ENCODE peak calls at places on chromosome X, in six cellular contexts. P is H1, F is SK-N-SH, O is HepG2, J is K562, H is GM12878. X is an unnamed sample.

GRCh38 chrX:47628980-47629379 is 750 bp downstream of the CFP start:
- DNase-seq in P (no peak), F (no peak), O (no peak), J (peak), H (no peak), X (no peak)

GRCh38 chrX:13902406-13902805 is 85.5 kb upstream of the GPM6B start:
- DNase-seq in P (no peak), F (no peak), O (no peak), J (no peak), H (no peak), X (no peak)

GRCh38 chrX:43552166-43552565 is 103.9 kb upstream of the MAOA start:
- DNase-seq in P (no peak), F (no peak), O (peak), J (peak), H (no peak), X (no peak)

GRCh38 chrX:107626481-107626880 is 1.8 kb upstream of the PRPS1 start:
- DNase-seq in P (no peak), F (no peak), O (no peak), J (peak), H (no peak), X (no peak)

GRCh38 chrX:33183366-33183765 is 28.0 kb downstream of the DMD start:
- DNase-seq in P (no peak), F (peak), O (no peak), J (no peak), H (no peak), X (no peak)

GRCh38 chrX:124435616-124436015 is 89.3 kb downstream of the SH2D1A start:
- DNase-seq in P (no peak), F (no peak), O (no peak), J (no peak), H (no peak), X (no peak)

GRCh38 chrX:148555101-148555500 is 54.7 kb downstream of the AFF2 start:
- DNase-seq in P (no peak), F (no peak), O (no peak), J (no peak), H (no peak), X (no peak)

GRCh38 chrX:134908235-134908834 is 82.5 kb upstream of the SMIM10 start:
- DNase-seq in P (no peak), F (peak), O (no peak), J (peak), H (no peak), X (peak)

GRCh38 chrX:102546818-102547493 is 30.4 kb upstream of the TMSB15A start:
- DNase-seq in P (peak), F (peak), O (no peak), J (no peak), H (no peak), X (no peak)

GRCh38 chrX:13377537-13377936 is 57.7 kb upstream of the ATXN3L start:
- DNase-seq in P (no peak), F (peak), O (no peak), J (peak), H (no peak), X (no peak)

GRCh38 chrX:43861750-43862149 is 20.5 kb downstream of the MAOB start:
- DNase-seq in P (no peak), F (no peak), O (peak), J (no peak), H (no peak), X (no peak)

DNA sequence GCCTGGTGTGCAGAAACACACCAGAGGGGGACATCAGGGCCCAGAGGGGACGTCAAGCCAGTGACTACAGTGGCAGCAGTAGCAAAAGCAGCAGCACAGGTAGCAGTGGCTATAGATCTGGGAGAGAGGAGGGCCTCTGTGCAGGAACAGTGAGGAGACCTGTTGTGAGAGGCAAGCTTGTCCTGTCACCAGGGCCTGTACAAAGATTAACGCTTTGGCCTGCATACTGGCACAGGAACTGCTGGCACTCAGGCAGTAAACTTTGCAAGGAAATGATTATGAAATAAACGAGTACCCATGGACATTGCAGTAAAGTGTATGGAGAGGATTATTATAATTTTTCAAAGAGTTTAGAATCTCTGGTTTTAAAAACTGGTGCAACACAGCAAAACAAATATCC is 5.5 kb upstream of the PHF8 start:
- DNase-seq in P (no peak), F (no peak), O (no peak), J (no peak), H (no peak), X (no peak)
- H3K27ac ChIP-seq in P (no peak), F (no peak), O (no peak), J (no peak), H (no peak), X (peak)

DNA sequence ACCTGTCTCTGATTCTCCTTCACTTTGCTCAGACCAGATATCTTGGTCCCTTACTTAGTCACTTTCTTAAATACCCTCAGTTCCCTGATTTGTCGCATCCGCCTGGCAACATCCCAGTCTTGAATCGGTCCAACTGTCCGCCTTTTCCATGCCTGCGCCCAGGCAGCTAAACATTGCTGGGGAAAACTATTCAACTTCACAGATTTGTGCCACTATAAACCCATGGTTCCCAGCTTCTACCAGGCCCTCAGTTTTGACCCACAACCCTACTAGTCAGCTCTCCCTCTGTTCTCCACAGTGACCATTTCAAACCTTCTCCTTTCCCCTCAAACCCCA is 451 bp upstream of the FGD1 start:
- DNase-seq in P (no peak), F (no peak), O (no peak), J (no peak), H (no peak), X (no peak)
- H3K4me3 ChIP-seq in P (peak), F (peak), O (no peak), J (no peak), H (no peak), X (no peak)

DNA sequence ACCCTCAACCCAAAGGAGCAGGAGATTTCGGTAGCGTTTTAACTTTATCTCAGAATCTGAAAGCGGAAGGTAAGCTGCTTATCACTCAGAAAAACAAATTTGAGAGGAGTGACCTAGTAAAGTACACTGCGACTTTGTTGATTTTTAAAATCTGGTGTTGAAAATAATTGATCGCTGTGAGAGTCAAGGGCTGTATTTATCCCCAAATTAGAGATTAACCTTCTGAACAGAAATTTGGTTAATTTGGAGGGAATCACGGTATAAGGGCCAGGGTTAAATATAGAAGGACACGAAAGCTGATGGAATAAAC is 212 bp downstream of the CLCN4 start:
- DNase-seq in P (no peak), F (no peak), O (no peak), J (no peak), H (no peak), X (no peak)
- TF ChIP-seq GABPA in P (no peak), F (no peak), O (no peak), J (no peak), H (no peak), X (no peak)

DNA sequence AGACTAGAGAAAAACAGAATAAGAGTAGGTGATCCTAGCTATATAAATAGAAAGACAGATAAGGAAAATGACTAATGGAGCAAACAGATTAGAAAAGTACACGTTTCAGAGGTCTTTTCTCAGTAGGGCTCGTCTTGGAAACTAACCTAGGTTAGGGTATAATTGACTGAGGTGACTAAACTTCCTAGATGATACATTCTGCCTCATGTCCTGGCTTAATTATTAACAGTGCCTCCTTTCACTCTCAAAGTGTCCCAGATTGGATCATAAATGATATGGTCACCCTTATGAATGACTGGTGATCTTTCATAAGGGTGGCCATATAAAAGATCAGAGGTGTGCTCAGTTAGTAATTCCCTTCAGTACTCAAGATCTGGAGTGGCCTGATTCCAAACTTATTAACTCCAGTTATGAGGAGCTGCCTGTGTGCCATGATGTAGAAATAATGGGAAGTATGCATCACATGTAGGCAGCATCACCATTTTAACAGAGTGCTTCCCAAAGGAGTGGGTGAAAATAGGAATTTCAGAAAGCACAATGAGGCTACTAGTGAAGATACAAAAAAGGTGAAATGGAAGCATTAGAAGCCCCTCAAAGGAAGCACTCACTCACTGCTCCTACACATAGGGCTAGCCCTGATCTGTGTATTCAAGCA is 14.7 kb upstream of the GRIA3 start:
- DNase-seq in P (no peak), F (no peak), O (peak), J (no peak), H (no peak), X (no peak)
- H3K27ac ChIP-seq in P (no peak), F (no peak), O (no peak), J (peak), H (no peak), X (no peak)

GRCh38 chrX:74922922-74923321 is 2.3 kb downstream of the NEXMIF start:
- DNase-seq in P (no peak), F (no peak), O (no peak), J (no peak), H (peak), X (peak)

GRCh38 chrX:74924449-74925209 is 623 bp downstream of the NEXMIF start:
- DNase-seq in P (peak), F (peak), O (no peak), J (no peak), H (no peak), X (no peak)

GRCh38 chrX:74925210-74926088 is at the start of gene NEXMIF:
- DNase-seq in P (peak), F (peak), O (peak), J (no peak), H (no peak), X (peak)

GRCh38 chrX:74923942-74924448 is 1.3 kb downstream of the NEXMIF start:
- DNase-seq in P (no peak), F (peak), O (no peak), J (no peak), H (no peak), X (no peak)
- H3K4me3 ChIP-seq in P (peak), F (peak), O (no peak), J (no peak), H (peak), X (no peak)

GRCh38 chrX:129808829-129809745 is 29.3 kb downstream of the SASH3 start:
- DNase-seq in P (no peak), F (no peak), O (no peak), J (no peak), H (no peak), X (no peak)

GRCh38 chrX:129813662-129814061 is 30.0 kb downstream of the ZDHHC9 start:
- DNase-seq in P (no peak), F (no peak), O (no peak), J (no peak), H (no peak), X (no peak)

DNA sequence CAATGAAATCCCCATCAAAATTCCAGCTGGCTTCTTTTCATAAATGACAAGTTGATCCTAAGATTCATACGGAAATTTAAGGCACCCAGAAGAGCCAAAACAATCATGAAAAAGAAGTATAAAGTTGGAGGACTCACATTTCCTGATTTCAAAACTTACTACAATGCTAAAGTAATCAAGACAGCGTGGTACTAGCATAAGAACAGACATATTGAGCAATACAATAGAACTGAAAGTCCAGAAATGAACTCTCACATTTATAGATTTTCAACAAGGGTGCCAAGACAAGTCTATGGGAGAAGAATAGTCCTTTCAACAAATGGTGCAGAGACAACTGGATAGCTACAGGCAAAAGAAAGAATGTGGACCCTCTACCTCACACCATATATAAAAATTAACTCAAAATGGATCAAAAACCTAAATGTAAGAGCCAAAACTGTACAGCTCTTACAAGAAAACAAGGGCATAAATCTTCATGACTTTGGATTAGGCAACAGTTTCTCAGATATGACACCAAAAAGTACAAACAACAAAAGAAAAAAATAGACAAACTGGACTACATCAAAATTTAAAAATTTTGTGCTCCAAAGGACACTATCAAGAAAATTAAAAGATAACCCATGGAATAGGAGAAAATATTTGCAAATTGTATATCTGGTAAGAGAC is 28.5 kb downstream of the SASH3 start:
- DNase-seq in P (no peak), F (no peak), O (no peak), J (no peak), H (no peak), X (no peak)
- TF ChIP-seq GABPA in P (no peak), F (no peak), O (no peak), J (no peak), H (no peak), X (no peak)

DNA sequence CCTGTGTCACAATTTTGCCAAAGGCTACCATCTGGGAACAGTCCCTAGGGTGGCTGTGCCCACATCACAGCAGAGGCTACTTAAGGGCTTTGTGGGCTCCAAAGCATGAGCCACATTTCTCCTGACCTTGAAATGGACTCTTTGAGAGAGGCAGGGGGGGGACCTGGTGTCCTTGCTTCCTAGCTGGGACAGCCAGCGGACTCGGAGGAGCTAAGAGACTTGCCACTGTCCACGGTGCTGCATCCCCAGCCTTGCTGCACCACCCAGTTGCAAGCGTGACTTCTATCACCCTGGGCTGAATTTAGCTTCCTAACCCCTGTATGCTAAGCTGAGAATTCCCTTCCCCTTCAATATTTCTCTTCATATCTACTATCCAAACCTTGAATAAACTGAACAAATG is 99.0 kb downstream of the PHKA2 start:
- DNase-seq in P (no peak), F (no peak), O (no peak), J (no peak), H (no peak), X (no peak)
- H3K27ac ChIP-seq in P (no peak), F (no peak), O (no peak), J (no peak), H (peak), X (no peak)

GRCh38 chrX:139692506-139692849 is 15.5 kb downstream of the MCF2 start:
- DNase-seq in P (peak), F (no peak), O (no peak), J (no peak), H (no peak), X (no peak)
- H3K4me3 ChIP-seq in P (peak), F (no peak), O (no peak), J (no peak), H (no peak), X (no peak)

DNA sequence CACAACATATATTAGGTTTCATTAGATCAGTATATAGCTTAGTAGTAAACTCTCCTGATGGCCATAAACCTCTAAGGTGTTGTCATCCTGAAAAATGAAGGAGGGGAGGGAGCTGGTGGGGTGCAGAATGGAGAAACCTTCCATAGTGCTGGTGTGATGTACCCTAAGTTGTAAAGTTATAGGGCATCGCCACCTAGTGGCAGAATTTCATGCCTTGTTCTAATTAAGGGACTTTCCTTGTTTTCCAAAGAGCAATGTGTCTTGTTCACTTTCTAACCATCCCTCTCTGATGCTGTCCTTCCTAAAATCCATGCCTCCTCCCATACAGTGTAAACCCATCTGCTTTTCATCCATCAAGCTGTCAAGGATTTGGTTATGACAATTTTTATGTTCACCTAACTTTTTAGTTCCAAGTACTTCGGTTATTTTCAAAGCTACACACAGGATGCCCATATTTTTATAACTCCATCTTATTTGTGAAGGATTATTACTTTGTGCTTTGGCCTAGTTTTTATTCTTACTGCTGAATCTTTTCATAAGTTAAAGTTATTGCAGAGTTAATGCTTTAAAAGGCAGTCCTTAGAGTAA is 4.5 kb downstream of the NBDY start:
- DNase-seq in P (peak), F (peak), O (peak), J (peak), H (no peak), X (no peak)
- TF ChIP-seq GABPA in P (no peak), F (no peak), O (no peak), J (no peak), H (no peak), X (no peak)

GRCh38 chrX:130173190-130173895 is 1.6 kb downstream of the RAB33A start:
- DNase-seq in P (no peak), F (no peak), O (no peak), J (peak), H (peak), X (peak)
- H3K27ac ChIP-seq in P (no peak), F (peak), O (no peak), J (peak), H (peak), X (peak)